ENCODE peak calls at places on chromosomes 12 and 14, in seven cellular contexts. B is AG04450, W is PC-9, O is WTC11, D is hypothalamus, Z is tibial artery, I is A549. X is an unnamed sample.

GRCh38 chr14:35964736-35965135 is 138.6 kb downstream of the BRMS1L start:
- DNase-seq in O (no peak), Z (no peak), B (no peak), W (no peak), I (no peak), D (no peak), X (no peak)

GRCh38 chr12:92403210-92404175 is 257.8 kb upstream of the BTG1 start:
- DNase-seq in I (no peak), O (no peak), W (no peak), D (no peak), Z (no peak), B (no peak), X (no peak)

GRCh38 chr14:59293934-59294661 is 105.6 kb downstream of the DAAM1 start:
- DNase-seq in O (no peak), Z (no peak), D (no peak), B (no peak), W (no peak), I (no peak), X (no peak)

GRCh38 chr12:131049569-131050339 is 96.0 kb downstream of the ADGRD1 start:
- DNase-seq in O (no peak), Z (no peak), B (no peak), I (no peak), D (no peak), W (no peak), X (no peak)

GRCh38 chr14:36020120-36021029 is 156.1 kb downstream of the PTCSC3 start:
- DNase-seq in D (no peak), Z (no peak), W (no peak), I (no peak), B (no peak), O (no peak), X (no peak)

GRCh38 chr12:132046561-132046960 is 96.8 kb downstream of the EP400 start:
- DNase-seq in W (no peak), O (no peak), I (no peak), B (peak; percentile 94), D (no peak), Z (no peak), X (no peak)

GRCh38 chr12:130870442-130871285 is 1.2 kb upstream of the RAN start:
- DNase-seq in Z (peak; percentile 88), O (peak; percentile 76), D (peak; percentile 40), I (peak; percentile 98), B (peak; percentile 61), W (peak; percentile 80), X (peak; percentile 66)

GRCh38 chr12:70948976-70949336 is 28.4 kb upstream of the PTPRR start:
- DNase-seq in B (no peak), I (no peak), W (no peak), Z (no peak), O (no peak), D (no peak), X (no peak)

GRCh38 chr12:63164911-63165310 is 13.9 kb upstream of the AVPR1A start:
- DNase-seq in I (no peak), Z (no peak), B (no peak), W (no peak), O (no peak), D (no peak), X (no peak)

GRCh38 chr14:95233702-95234241 is 76.4 kb upstream of the DICER1 start:
- DNase-seq in B (no peak), O (no peak), Z (no peak), W (no peak), D (no peak), I (no peak), X (peak; percentile 29)

GRCh38 chr14:97978336-97978735 is 1181.2 kb downstream of the VRK1 start:
- DNase-seq in O (peak; percentile 80), W (no peak), I (peak; percentile 39), Z (peak; percentile 88), B (no peak), D (peak; percentile 46), X (peak; percentile 76)

GRCh38 chr12:132194056-132194455 is 49.8 kb downstream of the NOC4L start:
- DNase-seq in W (no peak), Z (no peak), I (peak; percentile 66), D (no peak), B (no peak), O (peak; percentile 61), X (no peak)